ENCODE peak calls at places on chromosomes 11 and 22, in ten cellular contexts. One of them, this sample, is unnamed.
A peak's percentile ranks its signal among the peaks of the same experiment; 100 is the strongest.

GRCh38 chr11:19970944-19971343 is 189.3 kb downstream of the DBX1 start:
- DNase-seq in choroid plexus epithelial cell: no peak
- DNase-seq in pancreas: no peak
- DNase-seq in activated effector memory CD4-positive, alpha-beta T cell treated with anti-CD3 and anti-CD28 coated beads, Interleukin-2, amount 50 U/mL, for 16 hours: no peak
- DNase-seq in aorta: no peak
- DNase-seq in heart right ventricle: no peak
- DNase-seq in naive thymus-derived CD8-positive, alpha-beta T cell: no peak
- DNase-seq in right atrium auricular region: no peak
- DNase-seq in dorsolateral prefrontal cortex: no peak
- DNase-seq in right cardiac atrium: no peak
- DNase-seq in this sample: no peak

GRCh38 chr11:45518096-45518852 is 147.1 kb downstream of the CHST1 start:
- DNase-seq in choroid plexus epithelial cell: no peak
- DNase-seq in pancreas: no peak
- DNase-seq in activated effector memory CD4-positive, alpha-beta T cell treated with anti-CD3 and anti-CD28 coated beads, Interleukin-2, amount 50 U/mL, for 16 hours: peak; percentile 22
- DNase-seq in aorta: no peak
- DNase-seq in heart right ventricle: no peak
- DNase-seq in naive thymus-derived CD8-positive, alpha-beta T cell: no peak
- DNase-seq in right atrium auricular region: no peak
- DNase-seq in dorsolateral prefrontal cortex: no peak
- DNase-seq in right cardiac atrium: no peak
- DNase-seq in this sample: no peak

GRCh38 chr22:32644252-32645100 is 157.0 kb upstream of the TIMP3 start:
- DNase-seq in choroid plexus epithelial cell: peak; percentile 78
- DNase-seq in pancreas: peak; percentile 28
- DNase-seq in activated effector memory CD4-positive, alpha-beta T cell treated with anti-CD3 and anti-CD28 coated beads, Interleukin-2, amount 50 U/mL, for 16 hours: peak; percentile 69
- DNase-seq in aorta: peak; percentile 79
- DNase-seq in heart right ventricle: peak; percentile 65
- DNase-seq in naive thymus-derived CD8-positive, alpha-beta T cell: no peak
- DNase-seq in right atrium auricular region: peak; percentile 78
- DNase-seq in dorsolateral prefrontal cortex: no peak
- DNase-seq in right cardiac atrium: peak; percentile 88
- DNase-seq in this sample: no peak

GRCh38 chr22:19875531-19876313 is 21.0 kb upstream of the GNB1L start:
- DNase-seq in choroid plexus epithelial cell: peak; percentile 34
- DNase-seq in pancreas: no peak
- DNase-seq in activated effector memory CD4-positive, alpha-beta T cell treated with anti-CD3 and anti-CD28 coated beads, Interleukin-2, amount 50 U/mL, for 16 hours: peak; percentile 53
- DNase-seq in aorta: peak; percentile 77
- DNase-seq in heart right ventricle: no peak
- DNase-seq in naive thymus-derived CD8-positive, alpha-beta T cell: no peak
- DNase-seq in right atrium auricular region: no peak
- DNase-seq in dorsolateral prefrontal cortex: peak; percentile 17
- DNase-seq in right cardiac atrium: peak; percentile 67
- DNase-seq in this sample: no peak

GRCh38 chr11:128187829-128188228 is 399.5 kb downstream of the ETS1 start:
- DNase-seq in choroid plexus epithelial cell: peak; percentile 42
- DNase-seq in pancreas: no peak
- DNase-seq in activated effector memory CD4-positive, alpha-beta T cell treated with anti-CD3 and anti-CD28 coated beads, Interleukin-2, amount 50 U/mL, for 16 hours: no peak
- DNase-seq in aorta: no peak
- DNase-seq in heart right ventricle: no peak
- DNase-seq in naive thymus-derived CD8-positive, alpha-beta T cell: no peak
- DNase-seq in right atrium auricular region: no peak
- DNase-seq in dorsolateral prefrontal cortex: no peak
- DNase-seq in right cardiac atrium: no peak
- DNase-seq in this sample: no peak

GRCh38 chr11:36235750-36236149 is 53.5 kb downstream of the COMMD9 start:
- DNase-seq in choroid plexus epithelial cell: peak; percentile 53
- DNase-seq in pancreas: peak; percentile 23
- DNase-seq in activated effector memory CD4-positive, alpha-beta T cell treated with anti-CD3 and anti-CD28 coated beads, Interleukin-2, amount 50 U/mL, for 16 hours: no peak
- DNase-seq in aorta: no peak
- DNase-seq in heart right ventricle: no peak
- DNase-seq in naive thymus-derived CD8-positive, alpha-beta T cell: no peak
- DNase-seq in right atrium auricular region: no peak
- DNase-seq in dorsolateral prefrontal cortex: no peak
- DNase-seq in right cardiac atrium: no peak
- DNase-seq in this sample: no peak

GRCh38 chr11:29914203-29914930 is 102.5 kb downstream of the KCNA4 start:
- DNase-seq in choroid plexus epithelial cell: no peak
- DNase-seq in pancreas: no peak
- DNase-seq in activated effector memory CD4-positive, alpha-beta T cell treated with anti-CD3 and anti-CD28 coated beads, Interleukin-2, amount 50 U/mL, for 16 hours: no peak
- DNase-seq in aorta: no peak
- DNase-seq in heart right ventricle: no peak
- DNase-seq in naive thymus-derived CD8-positive, alpha-beta T cell: no peak
- DNase-seq in right atrium auricular region: no peak
- DNase-seq in dorsolateral prefrontal cortex: no peak
- DNase-seq in right cardiac atrium: no peak
- DNase-seq in this sample: no peak

GRCh38 chr11:99063331-99063730 is 42.6 kb downstream of the CNTN5 start:
- DNase-seq in choroid plexus epithelial cell: no peak
- DNase-seq in pancreas: no peak
- DNase-seq in activated effector memory CD4-positive, alpha-beta T cell treated with anti-CD3 and anti-CD28 coated beads, Interleukin-2, amount 50 U/mL, for 16 hours: no peak
- DNase-seq in aorta: no peak
- DNase-seq in heart right ventricle: no peak
- DNase-seq in naive thymus-derived CD8-positive, alpha-beta T cell: no peak
- DNase-seq in right atrium auricular region: no peak
- DNase-seq in dorsolateral prefrontal cortex: no peak
- DNase-seq in right cardiac atrium: no peak
- DNase-seq in this sample: no peak

GRCh38 chr11:104164028-104164520 is at the start of gene PDGFD:
- DNase-seq in choroid plexus epithelial cell: peak; percentile 77
- DNase-seq in pancreas: peak; percentile 85
- DNase-seq in activated effector memory CD4-positive, alpha-beta T cell treated with anti-CD3 and anti-CD28 coated beads, Interleukin-2, amount 50 U/mL, for 16 hours: no peak
- DNase-seq in aorta: peak; percentile 85
- DNase-seq in heart right ventricle: peak; percentile 65
- DNase-seq in naive thymus-derived CD8-positive, alpha-beta T cell: no peak
- DNase-seq in right atrium auricular region: peak; percentile 72
- DNase-seq in dorsolateral prefrontal cortex: peak; percentile 30
- DNase-seq in right cardiac atrium: peak; percentile 88
- DNase-seq in this sample: peak; percentile 47

GRCh38 chr11:27972432-27973170 is 135.4 kb downstream of the KIF18A start:
- DNase-seq in choroid plexus epithelial cell: peak; percentile 96
- DNase-seq in pancreas: no peak
- DNase-seq in activated effector memory CD4-positive, alpha-beta T cell treated with anti-CD3 and anti-CD28 coated beads, Interleukin-2, amount 50 U/mL, for 16 hours: no peak
- DNase-seq in aorta: no peak
- DNase-seq in heart right ventricle: no peak
- DNase-seq in naive thymus-derived CD8-positive, alpha-beta T cell: no peak
- DNase-seq in right atrium auricular region: no peak
- DNase-seq in dorsolateral prefrontal cortex: no peak
- DNase-seq in right cardiac atrium: no peak
- DNase-seq in this sample: no peak

GRCh38 chr11:86218125-86219081 is 26.1 kb upstream of the EED start:
- DNase-seq in choroid plexus epithelial cell: peak; percentile 87
- DNase-seq in pancreas: peak; percentile 75
- DNase-seq in activated effector memory CD4-positive, alpha-beta T cell treated with anti-CD3 and anti-CD28 coated beads, Interleukin-2, amount 50 U/mL, for 16 hours: peak; percentile 83
- DNase-seq in aorta: peak; percentile 84
- DNase-seq in heart right ventricle: peak; percentile 52
- DNase-seq in naive thymus-derived CD8-positive, alpha-beta T cell: peak; percentile 7
- DNase-seq in right atrium auricular region: peak; percentile 70
- DNase-seq in dorsolateral prefrontal cortex: peak; percentile 54
- DNase-seq in right cardiac atrium: peak; percentile 84
- DNase-seq in this sample: peak; percentile 48

GRCh38 chr22:36541831-36542391 is 12.9 kb upstream of the EIF3D start:
- DNase-seq in choroid plexus epithelial cell: peak; percentile 87
- DNase-seq in pancreas: no peak
- DNase-seq in activated effector memory CD4-positive, alpha-beta T cell treated with anti-CD3 and anti-CD28 coated beads, Interleukin-2, amount 50 U/mL, for 16 hours: peak; percentile 74
- DNase-seq in aorta: no peak
- DNase-seq in heart right ventricle: no peak
- DNase-seq in naive thymus-derived CD8-positive, alpha-beta T cell: no peak
- DNase-seq in right atrium auricular region: no peak
- DNase-seq in dorsolateral prefrontal cortex: peak; percentile 74
- DNase-seq in right cardiac atrium: no peak
- DNase-seq in this sample: no peak

GRCh38 chr22:38981005-38981658 is 1.0 kb upstream of the APOBEC3B start:
- DNase-seq in choroid plexus epithelial cell: no peak
- DNase-seq in pancreas: peak; percentile 65
- DNase-seq in activated effector memory CD4-positive, alpha-beta T cell treated with anti-CD3 and anti-CD28 coated beads, Interleukin-2, amount 50 U/mL, for 16 hours: no peak
- DNase-seq in aorta: peak; percentile 62
- DNase-seq in heart right ventricle: no peak
- DNase-seq in naive thymus-derived CD8-positive, alpha-beta T cell: no peak
- DNase-seq in right atrium auricular region: no peak
- DNase-seq in dorsolateral prefrontal cortex: no peak
- DNase-seq in right cardiac atrium: no peak
- DNase-seq in this sample: no peak

GRCh38 chr22:30564766-30565118 is 9.7 kb downstream of the GAL3ST1 start:
- DNase-seq in choroid plexus epithelial cell: no peak
- DNase-seq in pancreas: no peak
- DNase-seq in activated effector memory CD4-positive, alpha-beta T cell treated with anti-CD3 and anti-CD28 coated beads, Interleukin-2, amount 50 U/mL, for 16 hours: no peak
- DNase-seq in aorta: no peak
- DNase-seq in heart right ventricle: no peak
- DNase-seq in naive thymus-derived CD8-positive, alpha-beta T cell: no peak
- DNase-seq in right atrium auricular region: no peak
- DNase-seq in dorsolateral prefrontal cortex: no peak
- DNase-seq in right cardiac atrium: no peak
- DNase-seq in this sample: no peak

GRCh38 chr11:28521075-28521474 is 412.9 kb downstream of the METTL15 start:
- DNase-seq in choroid plexus epithelial cell: no peak
- DNase-seq in pancreas: no peak
- DNase-seq in activated effector memory CD4-positive, alpha-beta T cell treated with anti-CD3 and anti-CD28 coated beads, Interleukin-2, amount 50 U/mL, for 16 hours: no peak
- DNase-seq in aorta: no peak
- DNase-seq in heart right ventricle: no peak
- DNase-seq in naive thymus-derived CD8-positive, alpha-beta T cell: no peak
- DNase-seq in right atrium auricular region: no peak
- DNase-seq in dorsolateral prefrontal cortex: no peak
- DNase-seq in right cardiac atrium: no peak
- DNase-seq in this sample: no peak

GRCh38 chr11:26580929-26581328 is 8.9 kb upstream of the MUC15 start:
- DNase-seq in choroid plexus epithelial cell: peak; percentile 53
- DNase-seq in pancreas: no peak
- DNase-seq in activated effector memory CD4-positive, alpha-beta T cell treated with anti-CD3 and anti-CD28 coated beads, Interleukin-2, amount 50 U/mL, for 16 hours: no peak
- DNase-seq in aorta: no peak
- DNase-seq in heart right ventricle: no peak
- DNase-seq in naive thymus-derived CD8-positive, alpha-beta T cell: no peak
- DNase-seq in right atrium auricular region: no peak
- DNase-seq in dorsolateral prefrontal cortex: no peak
- DNase-seq in right cardiac atrium: no peak
- DNase-seq in this sample: no peak

GRCh38 chr11:46845440-46845739 is 690 bp downstream of the CKAP5 start:
- DNase-seq in choroid plexus epithelial cell: peak; percentile 21
- DNase-seq in pancreas: no peak
- DNase-seq in activated effector memory CD4-positive, alpha-beta T cell treated with anti-CD3 and anti-CD28 coated beads, Interleukin-2, amount 50 U/mL, for 16 hours: no peak
- DNase-seq in aorta: no peak
- DNase-seq in heart right ventricle: no peak
- DNase-seq in naive thymus-derived CD8-positive, alpha-beta T cell: no peak
- DNase-seq in right atrium auricular region: no peak
- DNase-seq in dorsolateral prefrontal cortex: no peak
- DNase-seq in right cardiac atrium: no peak
- DNase-seq in this sample: no peak

GRCh38 chr11:13667245-13667644 is 1.2 kb upstream of the FAR1 start:
- DNase-seq in choroid plexus epithelial cell: peak; percentile 8
- DNase-seq in pancreas: no peak
- DNase-seq in activated effector memory CD4-positive, alpha-beta T cell treated with anti-CD3 and anti-CD28 coated beads, Interleukin-2, amount 50 U/mL, for 16 hours: no peak
- DNase-seq in aorta: no peak
- DNase-seq in heart right ventricle: no peak
- DNase-seq in naive thymus-derived CD8-positive, alpha-beta T cell: no peak
- DNase-seq in right atrium auricular region: no peak
- DNase-seq in dorsolateral prefrontal cortex: no peak
- DNase-seq in right cardiac atrium: no peak
- DNase-seq in this sample: peak; percentile 13

GRCh38 chr11:70603756-70604211 is 205.5 kb downstream of the CTTN start:
- DNase-seq in choroid plexus epithelial cell: no peak
- DNase-seq in pancreas: no peak
- DNase-seq in activated effector memory CD4-positive, alpha-beta T cell treated with anti-CD3 and anti-CD28 coated beads, Interleukin-2, amount 50 U/mL, for 16 hours: no peak
- DNase-seq in aorta: no peak
- DNase-seq in heart right ventricle: no peak
- DNase-seq in naive thymus-derived CD8-positive, alpha-beta T cell: no peak
- DNase-seq in right atrium auricular region: no peak
- DNase-seq in dorsolateral prefrontal cortex: no peak
- DNase-seq in right cardiac atrium: peak; percentile 16
- DNase-seq in this sample: no peak

GRCh38 chr11:11450744-11451362 is 97.8 kb upstream of the CSNK2A3 start:
- DNase-seq in choroid plexus epithelial cell: peak; percentile 30
- DNase-seq in pancreas: no peak
- DNase-seq in activated effector memory CD4-positive, alpha-beta T cell treated with anti-CD3 and anti-CD28 coated beads, Interleukin-2, amount 50 U/mL, for 16 hours: no peak
- DNase-seq in aorta: no peak
- DNase-seq in heart right ventricle: no peak
- DNase-seq in naive thymus-derived CD8-positive, alpha-beta T cell: no peak
- DNase-seq in right atrium auricular region: no peak
- DNase-seq in dorsolateral prefrontal cortex: no peak
- DNase-seq in right cardiac atrium: no peak
- DNase-seq in this sample: no peak

GRCh38 chr11:106724293-106724892 is 293.9 kb downstream of the GUCY1A2 start:
- DNase-seq in choroid plexus epithelial cell: peak; percentile 67
- DNase-seq in pancreas: no peak
- DNase-seq in activated effector memory CD4-positive, alpha-beta T cell treated with anti-CD3 and anti-CD28 coated beads, Interleukin-2, amount 50 U/mL, for 16 hours: no peak
- DNase-seq in aorta: no peak
- DNase-seq in heart right ventricle: no peak
- DNase-seq in naive thymus-derived CD8-positive, alpha-beta T cell: no peak
- DNase-seq in right atrium auricular region: no peak
- DNase-seq in dorsolateral prefrontal cortex: no peak
- DNase-seq in right cardiac atrium: no peak
- DNase-seq in this sample: no peak

GRCh38 chr22:17789379-17790200 is 15.3 kb upstream of the BID start:
- DNase-seq in choroid plexus epithelial cell: no peak
- DNase-seq in pancreas: no peak
- DNase-seq in activated effector memory CD4-positive, alpha-beta T cell treated with anti-CD3 and anti-CD28 coated beads, Interleukin-2, amount 50 U/mL, for 16 hours: no peak
- DNase-seq in aorta: no peak
- DNase-seq in heart right ventricle: no peak
- DNase-seq in naive thymus-derived CD8-positive, alpha-beta T cell: no peak
- DNase-seq in right atrium auricular region: no peak
- DNase-seq in dorsolateral prefrontal cortex: no peak
- DNase-seq in right cardiac atrium: peak; percentile 19
- DNase-seq in this sample: no peak

GRCh38 chr22:30650508-30651116 is 15.0 kb downstream of the SLC35E4 start:
- DNase-seq in choroid plexus epithelial cell: no peak
- DNase-seq in pancreas: no peak
- DNase-seq in activated effector memory CD4-positive, alpha-beta T cell treated with anti-CD3 and anti-CD28 coated beads, Interleukin-2, amount 50 U/mL, for 16 hours: no peak
- DNase-seq in aorta: no peak
- DNase-seq in heart right ventricle: no peak
- DNase-seq in naive thymus-derived CD8-positive, alpha-beta T cell: no peak
- DNase-seq in right atrium auricular region: no peak
- DNase-seq in dorsolateral prefrontal cortex: peak; percentile 72
- DNase-seq in right cardiac atrium: no peak
- DNase-seq in this sample: no peak